ENCODE peak calls at places on chromosome 2, in ten cellular contexts. One of them, this sample, is unnamed.

GRCh38 chr2:10566021-10566420 is 117.9 kb upstream of the ODC1 start:
- DNase-seq in psoas muscle: no peak
- DNase-seq in GM23248: peak; percentile 41
- DNase-seq in DMS153: no peak
- DNase-seq in Panc1: no peak
- DNase-seq in germinal center: no peak
- DNase-seq in stimulated activated CD8-positive, alpha-beta memory T cell treated with anti-CD3 and anti-CD28 coated beads, Interleukin-15, amount 100 ng/mL, for 1 hour: no peak
- DNase-seq in non-pigmented ciliary epithelial cell: no peak
- DNase-seq in T-helper 1 cell: no peak
- DNase-seq in GDM1: no peak
- DNase-seq in this sample: no peak

GRCh38 chr2:1744446-1745170 is at the start of gene PXDN:
- DNase-seq in stimulated activated CD8-positive, alpha-beta memory T cell treated with anti-CD3 and anti-CD28 coated beads, Interleukin-15, amount 100 ng/mL, for 1 hour: no peak
- DNase-seq in psoas muscle: peak; percentile 79
- DNase-seq in GM23248: peak; percentile 86
- DNase-seq in GDM1: no peak
- DNase-seq in T-helper 1 cell: no peak
- DNase-seq in germinal center: peak; percentile 47
- DNase-seq in non-pigmented ciliary epithelial cell: no peak
- DNase-seq in DMS153: no peak
- DNase-seq in Panc1: no peak
- DNase-seq in this sample: no peak

GRCh38 chr2:60880633-60880987 is 764 bp upstream of the REL start:
- DNase-seq in psoas muscle: no peak
- DNase-seq in GM23248: peak; percentile 60
- DNase-seq in Panc1: no peak
- DNase-seq in GDM1: no peak
- DNase-seq in T-helper 1 cell: no peak
- DNase-seq in DMS153: no peak
- DNase-seq in germinal center: no peak
- DNase-seq in non-pigmented ciliary epithelial cell: no peak
- DNase-seq in stimulated activated CD8-positive, alpha-beta memory T cell treated with anti-CD3 and anti-CD28 coated beads, Interleukin-15, amount 100 ng/mL, for 1 hour: no peak
- DNase-seq in this sample: no peak

GRCh38 chr2:102049756-102050443 is 58.1 kb downstream of the IL1R2 start:
- DNase-seq in T-helper 1 cell: no peak
- DNase-seq in non-pigmented ciliary epithelial cell: no peak
- DNase-seq in GM23248: peak; percentile 80
- DNase-seq in GDM1: no peak
- DNase-seq in DMS153: no peak
- DNase-seq in germinal center: no peak
- DNase-seq in stimulated activated CD8-positive, alpha-beta memory T cell treated with anti-CD3 and anti-CD28 coated beads, Interleukin-15, amount 100 ng/mL, for 1 hour: no peak
- DNase-seq in Panc1: no peak
- DNase-seq in psoas muscle: peak; percentile 65
- DNase-seq in this sample: no peak

GRCh38 chr2:9558948-9559381 is 3.3 kb upstream of the ADAM17 start:
- DNase-seq in DMS153: no peak
- DNase-seq in germinal center: no peak
- DNase-seq in psoas muscle: no peak
- DNase-seq in T-helper 1 cell: no peak
- DNase-seq in non-pigmented ciliary epithelial cell: peak; percentile 76
- DNase-seq in GM23248: peak; percentile 99
- DNase-seq in stimulated activated CD8-positive, alpha-beta memory T cell treated with anti-CD3 and anti-CD28 coated beads, Interleukin-15, amount 100 ng/mL, for 1 hour: no peak
- DNase-seq in Panc1: peak; percentile 90
- DNase-seq in GDM1: no peak
- DNase-seq in this sample: no peak

GRCh38 chr2:234111523-234111922 is 61.0 kb downstream of the SPP2 start:
- DNase-seq in GDM1: no peak
- DNase-seq in germinal center: no peak
- DNase-seq in DMS153: no peak
- DNase-seq in non-pigmented ciliary epithelial cell: no peak
- DNase-seq in T-helper 1 cell: no peak
- DNase-seq in psoas muscle: no peak
- DNase-seq in stimulated activated CD8-positive, alpha-beta memory T cell treated with anti-CD3 and anti-CD28 coated beads, Interleukin-15, amount 100 ng/mL, for 1 hour: no peak
- DNase-seq in GM23248: peak; percentile 92
- DNase-seq in Panc1: peak; percentile 91
- DNase-seq in this sample: no peak

GRCh38 chr2:98383166-98383565 is 36.9 kb downstream of the CNGA3 start:
- DNase-seq in GM23248: no peak
- DNase-seq in Panc1: no peak
- DNase-seq in T-helper 1 cell: no peak
- DNase-seq in GDM1: no peak
- DNase-seq in non-pigmented ciliary epithelial cell: no peak
- DNase-seq in germinal center: no peak
- DNase-seq in psoas muscle: no peak
- DNase-seq in DMS153: no peak
- DNase-seq in stimulated activated CD8-positive, alpha-beta memory T cell treated with anti-CD3 and anti-CD28 coated beads, Interleukin-15, amount 100 ng/mL, for 1 hour: no peak
- DNase-seq in this sample: no peak

GRCh38 chr2:10733584-10733958 is 12.1 kb downstream of the ATP6V1C2 start:
- DNase-seq in stimulated activated CD8-positive, alpha-beta memory T cell treated with anti-CD3 and anti-CD28 coated beads, Interleukin-15, amount 100 ng/mL, for 1 hour: no peak
- DNase-seq in non-pigmented ciliary epithelial cell: no peak
- DNase-seq in DMS153: no peak
- DNase-seq in Panc1: no peak
- DNase-seq in GM23248: no peak
- DNase-seq in T-helper 1 cell: no peak
- DNase-seq in GDM1: no peak
- DNase-seq in psoas muscle: no peak
- DNase-seq in germinal center: no peak
- DNase-seq in this sample: no peak

GRCh38 chr2:27730980-27731691 is 40.4 kb upstream of the MRPL33 start:
- DNase-seq in GM23248: no peak
- DNase-seq in stimulated activated CD8-positive, alpha-beta memory T cell treated with anti-CD3 and anti-CD28 coated beads, Interleukin-15, amount 100 ng/mL, for 1 hour: no peak
- DNase-seq in GDM1: no peak
- DNase-seq in Panc1: no peak
- DNase-seq in non-pigmented ciliary epithelial cell: no peak
- DNase-seq in DMS153: no peak
- DNase-seq in T-helper 1 cell: no peak
- DNase-seq in germinal center: no peak
- DNase-seq in psoas muscle: no peak
- DNase-seq in this sample: no peak

GRCh38 chr2:105188343-105188742 is 53.2 kb upstream of the GPR45 start:
- DNase-seq in GDM1: no peak
- DNase-seq in germinal center: no peak
- DNase-seq in Panc1: no peak
- DNase-seq in stimulated activated CD8-positive, alpha-beta memory T cell treated with anti-CD3 and anti-CD28 coated beads, Interleukin-15, amount 100 ng/mL, for 1 hour: no peak
- DNase-seq in DMS153: no peak
- DNase-seq in non-pigmented ciliary epithelial cell: no peak
- DNase-seq in T-helper 1 cell: peak; percentile 19
- DNase-seq in GM23248: no peak
- DNase-seq in psoas muscle: no peak
- DNase-seq in this sample: no peak

GRCh38 chr2:120620025-120620793 is 115.5 kb upstream of the GLI2 start:
- DNase-seq in non-pigmented ciliary epithelial cell: no peak
- DNase-seq in stimulated activated CD8-positive, alpha-beta memory T cell treated with anti-CD3 and anti-CD28 coated beads, Interleukin-15, amount 100 ng/mL, for 1 hour: no peak
- DNase-seq in T-helper 1 cell: no peak
- DNase-seq in DMS153: no peak
- DNase-seq in GDM1: no peak
- DNase-seq in GM23248: peak; percentile 81
- DNase-seq in psoas muscle: no peak
- DNase-seq in germinal center: no peak
- DNase-seq in Panc1: no peak
- DNase-seq in this sample: no peak

GRCh38 chr2:102126660-102127059 is 15.9 kb upstream of the IL1R1 start:
- DNase-seq in Panc1: no peak
- DNase-seq in DMS153: no peak
- DNase-seq in stimulated activated CD8-positive, alpha-beta memory T cell treated with anti-CD3 and anti-CD28 coated beads, Interleukin-15, amount 100 ng/mL, for 1 hour: no peak
- DNase-seq in T-helper 1 cell: no peak
- DNase-seq in germinal center: no peak
- DNase-seq in GM23248: peak; percentile 64
- DNase-seq in non-pigmented ciliary epithelial cell: no peak
- DNase-seq in psoas muscle: no peak
- DNase-seq in GDM1: no peak
- DNase-seq in this sample: no peak

GRCh38 chr2:30694286-30695055 is 112.8 kb downstream of the CAPN13 start:
- DNase-seq in non-pigmented ciliary epithelial cell: no peak
- DNase-seq in GDM1: no peak
- DNase-seq in GM23248: peak; percentile 55
- DNase-seq in psoas muscle: no peak
- DNase-seq in Panc1: no peak
- DNase-seq in germinal center: no peak
- DNase-seq in stimulated activated CD8-positive, alpha-beta memory T cell treated with anti-CD3 and anti-CD28 coated beads, Interleukin-15, amount 100 ng/mL, for 1 hour: no peak
- DNase-seq in T-helper 1 cell: no peak
- DNase-seq in DMS153: no peak
- DNase-seq in this sample: no peak

GRCh38 chr2:206456078-206456769 is 12.9 kb downstream of the ADAM23 start:
- DNase-seq in germinal center: no peak
- DNase-seq in psoas muscle: no peak
- DNase-seq in GM23248: no peak
- DNase-seq in DMS153: peak; percentile 21
- DNase-seq in stimulated activated CD8-positive, alpha-beta memory T cell treated with anti-CD3 and anti-CD28 coated beads, Interleukin-15, amount 100 ng/mL, for 1 hour: no peak
- DNase-seq in GDM1: no peak
- DNase-seq in T-helper 1 cell: no peak
- DNase-seq in non-pigmented ciliary epithelial cell: no peak
- DNase-seq in Panc1: no peak
- DNase-seq in this sample: no peak

GRCh38 chr2:156470975-156471583 is 34.9 kb downstream of the GPD2 start:
- DNase-seq in Panc1: no peak
- DNase-seq in DMS153: no peak
- DNase-seq in GDM1: no peak
- DNase-seq in stimulated activated CD8-positive, alpha-beta memory T cell treated with anti-CD3 and anti-CD28 coated beads, Interleukin-15, amount 100 ng/mL, for 1 hour: no peak
- DNase-seq in GM23248: no peak
- DNase-seq in non-pigmented ciliary epithelial cell: no peak
- DNase-seq in germinal center: no peak
- DNase-seq in psoas muscle: no peak
- DNase-seq in T-helper 1 cell: no peak
- DNase-seq in this sample: no peak

GRCh38 chr2:27249891-27250651 is 12.8 kb downstream of the SLC30A3 start:
- DNase-seq in GM23248: peak; percentile 66
- DNase-seq in psoas muscle: peak; percentile 81
- DNase-seq in T-helper 1 cell: peak; percentile 39
- DNase-seq in Panc1: no peak
- DNase-seq in germinal center: peak; percentile 64
- DNase-seq in stimulated activated CD8-positive, alpha-beta memory T cell treated with anti-CD3 and anti-CD28 coated beads, Interleukin-15, amount 100 ng/mL, for 1 hour: peak; percentile 19
- DNase-seq in DMS153: peak; percentile 1
- DNase-seq in GDM1: no peak
- DNase-seq in non-pigmented ciliary epithelial cell: no peak
- DNase-seq in this sample: peak; percentile 61

GRCh38 chr2:111101592-111101991 is 19.1 kb upstream of the BCL2L11 start:
- DNase-seq in DMS153: no peak
- DNase-seq in Panc1: no peak
- DNase-seq in non-pigmented ciliary epithelial cell: no peak
- DNase-seq in GDM1: no peak
- DNase-seq in GM23248: no peak
- DNase-seq in germinal center: no peak
- DNase-seq in psoas muscle: no peak
- DNase-seq in stimulated activated CD8-positive, alpha-beta memory T cell treated with anti-CD3 and anti-CD28 coated beads, Interleukin-15, amount 100 ng/mL, for 1 hour: no peak
- DNase-seq in T-helper 1 cell: peak; percentile 9
- DNase-seq in this sample: no peak

GRCh38 chr2:109470121-109470921 is 143.4 kb downstream of the SEPTIN10 start:
- DNase-seq in GM23248: peak; percentile 56
- DNase-seq in germinal center: no peak
- DNase-seq in T-helper 1 cell: no peak
- DNase-seq in psoas muscle: no peak
- DNase-seq in DMS153: no peak
- DNase-seq in GDM1: peak; percentile 87
- DNase-seq in non-pigmented ciliary epithelial cell: no peak
- DNase-seq in Panc1: no peak
- DNase-seq in stimulated activated CD8-positive, alpha-beta memory T cell treated with anti-CD3 and anti-CD28 coated beads, Interleukin-15, amount 100 ng/mL, for 1 hour: no peak
- DNase-seq in this sample: peak; percentile 46